ENCODE peak calls at places on chromosomes 6 and 20, in five cellular contexts. C is COR-L47; A is EL; N is stimulated activated CD4-positive, alpha-beta T cell treated with anti-CD3 and anti-CD28 coated beads, TNF-alpha, amount 100 ng/mL, for 4 hours; G is hepatocyte. L is an unnamed sample.

GRCh38 chr20:41690702-41691101 is 72.5 kb upstream of the CHD6 start:
- DNase-seq in C (no peak), A (no peak), N (no peak), G (no peak), L (no peak)

GRCh38 chr20:63488331-63489251 is 10.3 kb downstream of the EEF1A2 start:
- DNase-seq in C (no peak), A (no peak), N (no peak), G (no peak), L (no peak)

GRCh38 chr20:51387125-51387865 is 155.2 kb downstream of the NFATC2 start:
- DNase-seq in C (no peak), A (no peak), N (no peak), G (no peak), L (no peak)

GRCh38 chr20:58650181-58650775 is 805 bp upstream of the STX16 start:
- DNase-seq in C (no peak), A (peak), N (peak), G (peak), L (no peak)

GRCh38 chr6:13877116-13877515 is 47.6 kb upstream of the RNF182 start:
- DNase-seq in C (no peak), A (peak), N (no peak), G (no peak), L (no peak)

GRCh38 chr6:155678361-155678760 is 222.7 kb upstream of the NOX3 start:
- DNase-seq in C (no peak), A (peak), N (no peak), G (no peak), L (no peak)

GRCh38 chr6:105985816-105986632 is 100.1 kb upstream of the PRDM1 start:
- DNase-seq in C (no peak), A (no peak), N (no peak), G (peak), L (no peak)

GRCh38 chr6:143125455-143125854 is 64.8 kb downstream of the AIG1 start:
- DNase-seq in C (no peak), A (peak), N (no peak), G (no peak), L (no peak)

GRCh38 chr6:170291271-170292110 is 613 bp upstream of the DLL1 start:
- DNase-seq in C (peak), A (peak), N (no peak), G (peak), L (peak)

GRCh38 chr6:85126448-85127178 is 323.3 kb upstream of the NT5E start:
- DNase-seq in C (no peak), A (peak), N (no peak), G (peak), L (no peak)

GRCh38 chr6:32179746-32180405 is 1.7 kb downstream of the RNF5 start:
- DNase-seq in C (no peak), A (no peak), N (no peak), G (no peak), L (no peak)

GRCh38 chr6:23244300-23244699 is 674.9 kb downstream of the HDGFL1 start:
- DNase-seq in C (no peak), A (peak), N (no peak), G (no peak), L (no peak)

GRCh38 chr20:41142241-41142640 is 4.9 kb downstream of the PLCG1 start:
- DNase-seq in C (no peak), A (no peak), N (no peak), G (no peak), L (no peak)

GRCh38 chr6:31882344-31882743 is 3.5 kb upstream of the SLC44A4 start:
- DNase-seq in C (no peak), A (peak), N (no peak), G (no peak), L (no peak)